ENCODE peak calls at places on chromosomes 2 and 18, in six cellular contexts. K, C, S, B, L and I are unnamed samples. For H3K36me3, the result is how much of the 10 kb centered on the place peaks cover.

GRCh38 chr18:42141439-42141838 is 186.4 kb downstream of the PIK3C3 start:
- DNase-seq in K (no peak), C (no peak), S (no peak), B (peak), L (no peak), I (no peak)

GRCh38 chr18:59501876-59502221 is 142.8 kb upstream of the LMAN1 start:
- DNase-seq in K (no peak), C (no peak), S (no peak), B (no peak), L (no peak), I (no peak)

GRCh38 chr18:60209042-60209441 is 163.5 kb downstream of the MC4R start:
- DNase-seq in K (no peak), C (no peak), S (no peak), B (no peak), L (no peak), I (no peak)

GRCh38 chr2:132577693-132578092 is 92.3 kb downstream of the LYPD1 start:
- DNase-seq in K (no peak), C (no peak), S (no peak), B (no peak), L (no peak), I (no peak)

GRCh38 chr2:153858250-153858649 is 13.5 kb upstream of the GALNT13 start:
- DNase-seq in K (no peak), C (no peak), S (no peak), B (no peak), L (no peak), I (no peak)

GRCh38 chr2:17615728-17616351 is 75.3 kb downstream of the VSNL1 start:
- DNase-seq in K (no peak), C (no peak), S (no peak), B (no peak), L (peak), I (no peak)

GRCh38 chr2:191302459-191303155 is 57.4 kb downstream of the MYO1B start:
- DNase-seq in K (no peak), C (no peak), S (no peak), B (peak), L (peak), I (no peak)

GRCh38 chr18:76619342-76620315 is 124.6 kb upstream of the ZNF516 start:
- DNase-seq in K (peak), C (peak), S (peak), B (peak), L (no peak), I (peak)

GRCh38 chr18:48967545-48967944 is 16.8 kb upstream of the SMAD7 start:
- DNase-seq in K (no peak), C (no peak), S (no peak), B (no peak), L (no peak), I (no peak)

GRCh38 chr2:201964011-201964410 is 69.6 kb upstream of the FZD7 start:
- DNase-seq in K (no peak), C (no peak), S (no peak), B (no peak), L (no peak), I (no peak)

GRCh38 chr2:51813245-51813644 is 781.3 kb upstream of the NRXN1 start:
- DNase-seq in K (no peak), C (no peak), S (no peak), B (no peak), L (no peak), I (no peak)

GRCh38 chr2:129744649-129745048 is 234.8 kb upstream of the RAB6C start:
- DNase-seq in K (no peak), C (peak), S (peak), B (peak), L (no peak), I (no peak)

GRCh38 chr2:95333888-95334338 is 36.8 kb downstream of the KCNIP3 start:
- DNase-seq in K (no peak), C (no peak), S (peak), B (no peak), L (no peak), I (no peak)

GRCh38 chr2:100921685-100922161 is 80.4 kb upstream of the RPL31 start:
- DNase-seq in K (no peak), C (no peak), S (no peak), B (no peak), L (no peak), I (no peak)

GRCh38 chr2:201450910-201451329 is 338 bp downstream of the TRAK2 start:
- DNase-seq in K (no peak), C (no peak), S (no peak), B (peak), L (no peak), I (no peak)

GRCh38 chr2:7022956-7023467 is 105.8 kb downstream of the RNF144A start:
- DNase-seq in K (no peak), C (no peak), S (no peak), B (no peak), L (no peak), I (no peak)

GRCh38 chr2:59627599-59627998 is 925.9 kb downstream of the BCL11A start:
- DNase-seq in K (no peak), C (no peak), S (no peak), B (no peak), L (no peak), I (no peak)

GRCh38 chr2:199951023-199951422 is 4.3 kb downstream of the TYW5 start:
- DNase-seq in K (no peak), C (no peak), S (no peak), B (no peak), L (no peak), I (no peak)

GRCh38 chr2:124264496-124265160 is 239.5 kb downstream of the CNTNAP5 start:
- DNase-seq in K (no peak), C (no peak), S (no peak), B (no peak), L (no peak), I (no peak)

GRCh38 chr2:191322838-191323506 is 77.8 kb downstream of the MYO1B start:
- DNase-seq in K (no peak), C (no peak), S (no peak), B (no peak), L (no peak), I (no peak)

GRCh38 chr18:58525517-58525916 is 103.4 kb downstream of the ALPK2 start:
- DNase-seq in K (no peak), C (no peak), S (no peak), B (no peak), L (peak), I (no peak)

GRCh38 chr18:37658894-37659293 is 93.3 kb upstream of the CELF4 start:
- DNase-seq in K (no peak), C (no peak), S (no peak), B (no peak), L (no peak), I (no peak)

GRCh38 chr2:164843346-164843841 is 1.8 kb upstream of the COBLL1 start:
- DNase-seq in K (no peak), C (no peak), S (no peak), B (no peak), L (peak), I (no peak)

GRCh38 chr2:20578266-20578894 is 72.5 kb downstream of the HS1BP3 start:
- DNase-seq in K (no peak), C (no peak), S (no peak), B (no peak), L (no peak), I (no peak)

GRCh38 chr2:180495606-180496005 is 484.8 kb upstream of the UBE2E3 start:
- DNase-seq in K (no peak), C (no peak), S (peak), B (no peak), L (no peak), I (no peak)

GRCh38 chr18:77866309-77866708 is 616.7 kb downstream of the GALR1 start:
- DNase-seq in K (no peak), C (no peak), S (no peak), B (peak), L (no peak), I (no peak)

DNA sequence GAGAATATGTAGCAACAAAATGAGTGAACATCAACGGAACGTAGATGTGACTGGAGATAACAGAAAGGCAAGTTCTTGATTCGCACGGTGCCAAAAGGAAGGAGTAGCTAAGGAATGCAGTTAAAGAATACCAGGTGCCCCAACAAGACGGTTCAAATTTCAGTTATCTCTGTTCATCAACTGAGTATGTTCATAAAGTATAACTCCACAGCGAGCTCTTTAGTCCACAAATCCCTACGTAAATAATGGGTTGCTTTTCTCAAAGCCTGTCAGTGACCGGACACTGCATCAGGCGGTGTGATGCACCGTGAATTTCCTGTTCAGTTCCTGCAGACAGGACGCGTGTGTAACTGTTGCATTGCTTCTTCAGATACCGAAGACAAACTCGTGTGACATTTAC is 91.8 kb downstream of the NOL10 start:
- DNase-seq in K (no peak), C (no peak), S (no peak), B (no peak), L (peak), I (no peak)
- H3K36me3 ChIP-seq in K (half or more), C (half or more), S (half or more), B (under half), L (under half), I (under half)

GRCh38 chr2:65662654-65663432 is 230.4 kb upstream of the SPRED2 start:
- DNase-seq in K (no peak), C (no peak), S (no peak), B (no peak), L (no peak), I (no peak)

GRCh38 chr2:65663831-65664407 is 231.5 kb upstream of the SPRED2 start:
- DNase-seq in K (no peak), C (no peak), S (no peak), B (no peak), L (no peak), I (no peak)

GRCh38 chr2:65660340-65660739 is 227.9 kb upstream of the SPRED2 start:
- DNase-seq in K (no peak), C (no peak), S (no peak), B (no peak), L (no peak), I (no peak)

GRCh38 chr2:65664931-65665330 is 232.5 kb upstream of the SPRED2 start:
- DNase-seq in K (no peak), C (no peak), S (no peak), B (no peak), L (no peak), I (no peak)

DNA sequence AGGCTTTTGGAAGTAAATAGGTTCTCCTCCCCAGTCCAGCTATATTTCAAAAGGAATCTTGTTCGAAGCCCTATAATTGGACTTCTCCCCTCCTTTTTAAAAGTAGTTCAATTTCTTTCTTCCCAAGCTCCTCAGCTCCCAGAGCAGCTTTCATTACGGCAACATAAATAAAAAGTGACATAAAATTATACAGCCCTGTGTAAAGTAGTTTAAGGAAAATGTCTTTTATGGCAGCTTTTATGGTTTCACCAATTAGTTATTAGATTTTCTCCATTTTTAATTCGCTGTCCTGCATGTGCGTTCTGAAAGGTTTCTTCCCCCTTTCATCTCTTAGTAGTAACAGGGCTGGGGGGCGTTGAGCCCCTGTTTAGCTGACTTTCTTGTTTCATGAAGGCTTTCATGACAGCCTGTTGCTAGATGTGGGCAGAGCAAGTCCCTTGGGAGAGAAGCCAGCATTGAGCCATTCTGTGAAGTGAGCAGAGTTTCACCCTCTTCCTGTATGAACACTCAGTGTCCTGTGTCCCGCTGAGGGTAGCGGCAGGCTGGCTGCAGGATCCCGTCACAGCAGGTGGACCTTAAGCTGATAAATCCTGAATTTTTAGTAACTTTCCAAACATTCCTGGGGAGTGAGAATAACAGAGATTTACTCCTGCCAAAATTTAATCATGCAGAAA is 229.7 kb upstream of the SPRED2 start:
- DNase-seq in K (no peak), C (no peak), S (no peak), B (no peak), L (no peak), I (no peak)
- H3K4me3 ChIP-seq in K (peak), C (no peak), S (peak), B (no peak), L (no peak), I (no peak)

GRCh38 chr2:86570069-86570468 is 6.8 kb upstream of the CHMP3 start:
- DNase-seq in K (no peak), C (no peak), S (no peak), B (no peak), L (peak), I (no peak)
- H3K36me3 ChIP-seq in K (under half), C (under half), S (under half), B (under half), L (under half), I (under half)

GRCh38 chr2:236168110-236169067 is at the start of gene GBX2:
- DNase-seq in K (no peak), C (no peak), S (peak), B (peak), L (no peak), I (no peak)
- H3K4me3 ChIP-seq in K (peak), C (peak), S (peak), B (peak), L (peak), I (peak)

DNA sequence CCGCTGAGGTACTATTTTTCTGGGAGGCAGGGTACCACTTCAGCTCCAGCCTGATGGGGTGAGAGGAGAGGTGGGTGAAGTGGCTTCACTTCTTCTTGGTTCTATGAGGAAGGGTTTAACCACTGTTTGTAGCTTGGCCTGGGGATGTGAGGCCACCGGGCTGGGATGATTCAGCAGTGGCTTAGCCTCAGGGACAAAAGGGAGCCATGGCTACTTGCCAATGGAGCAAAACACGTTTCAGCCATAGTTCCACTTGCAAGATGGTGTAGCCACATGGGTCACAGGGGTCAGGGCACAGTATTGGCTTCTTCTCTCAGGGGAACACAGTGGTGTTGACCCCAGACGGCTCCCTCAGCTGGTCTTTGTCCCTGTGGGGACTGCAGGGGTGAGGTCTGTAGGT is 14.9 kb downstream of the ZDBF2 start:
- DNase-seq in K (no peak), C (no peak), S (no peak), B (no peak), L (no peak), I (no peak)
- H3K36me3 ChIP-seq in K (under half), C (under half), S (under half), B (under half), L (under half), I (under half)

GRCh38 chr18:8366656-8367055 is 242.6 kb upstream of the RAB12 start:
- DNase-seq in K (no peak), C (no peak), S (no peak), B (peak), L (no peak), I (no peak)
- H3K4me3 ChIP-seq in K (no peak), C (no peak), S (peak), B (peak), L (no peak), I (no peak)

GRCh38 chr2:197498627-197498936 is 1.1 kb downstream of the HSPD1 start:
- DNase-seq in K (no peak), C (no peak), S (no peak), B (no peak), L (no peak), I (no peak)

GRCh38 chr2:197495433-197496134 is 4.1 kb downstream of the HSPD1 start:
- DNase-seq in K (no peak), C (no peak), S (no peak), B (no peak), L (no peak), I (no peak)

GRCh38 chr2:197498937-197499593 is 575 bp downstream of the HSPD1 start:
- DNase-seq in K (peak), C (peak), S (peak), B (peak), L (no peak), I (peak)

GRCh38 chr2:197496695-197497094 is 2.9 kb downstream of the HSPD1 start:
- DNase-seq in K (no peak), C (no peak), S (no peak), B (no peak), L (no peak), I (no peak)

DNA sequence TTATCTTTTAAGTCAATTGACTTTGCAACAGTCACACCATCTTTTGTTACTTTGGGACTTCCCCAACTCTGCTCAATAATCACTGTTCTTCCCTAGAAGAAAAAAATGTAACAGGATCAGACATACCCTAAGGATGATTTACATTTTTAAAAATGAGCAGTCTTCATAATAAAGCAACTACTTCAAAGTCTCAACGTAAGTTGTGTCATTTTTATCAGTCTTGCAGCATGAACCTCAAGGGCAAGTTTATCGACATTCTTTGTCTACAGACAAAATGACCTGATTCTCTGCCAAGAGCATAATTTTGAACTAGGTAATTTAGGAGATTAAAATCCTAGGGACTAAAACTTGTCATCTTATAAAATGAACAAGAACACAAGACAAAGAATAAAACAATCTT is 2.3 kb downstream of the HSPD1 start:
- DNase-seq in K (no peak), C (no peak), S (no peak), B (no peak), L (peak), I (no peak)
- H3K36me3 ChIP-seq in K (half or more), C (under half), S (half or more), B (half or more), L (half or more), I (under half)

DNA sequence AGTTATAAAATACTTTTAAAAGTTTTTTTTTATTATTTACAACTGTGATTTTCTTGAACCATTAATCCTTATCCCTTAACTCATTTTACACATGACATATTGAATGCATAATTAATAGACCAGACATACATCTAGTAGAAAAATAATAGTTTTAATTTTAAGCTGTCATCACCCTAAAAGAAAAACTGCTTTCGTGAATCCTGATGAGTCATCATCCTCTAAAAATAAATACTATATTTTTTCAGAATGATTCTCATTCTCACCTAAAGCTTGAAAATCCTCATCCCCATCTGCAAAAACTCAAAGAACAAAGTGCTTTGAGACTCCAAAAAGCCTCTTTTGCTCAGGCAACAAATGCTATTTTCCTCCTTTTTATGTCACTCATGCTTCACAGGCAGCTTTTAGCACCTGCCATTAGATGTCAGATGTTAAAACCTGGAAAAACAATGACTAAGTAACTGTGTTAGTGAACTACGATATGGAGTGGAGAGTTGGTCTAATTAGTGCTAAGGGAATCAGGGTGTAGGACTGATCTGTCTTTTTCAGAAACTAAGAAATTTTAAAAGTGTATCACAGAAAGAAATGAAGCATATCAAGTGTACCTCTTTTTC is 297.6 kb downstream of the TMX3 start:
- DNase-seq in K (no peak), C (no peak), S (no peak), B (no peak), L (no peak), I (no peak)
- H3K4me3 ChIP-seq in K (no peak), C (no peak), S (no peak), B (no peak), L (no peak), I (no peak)

GRCh38 chr2:39024833-39025232 is 96.0 kb downstream of the SOS1 start:
- DNase-seq in K (no peak), C (no peak), S (no peak), B (no peak), L (peak), I (no peak)
- H3K36me3 ChIP-seq in K (under half), C (under half), S (under half), B (under half), L (under half), I (under half)

GRCh38 chr2:25132296-25132630 is 36.1 kb downstream of the POMC start:
- DNase-seq in K (no peak), C (no peak), S (peak), B (no peak), L (no peak), I (no peak)
- H3K4me3 ChIP-seq in K (peak), C (peak), S (peak), B (peak), L (no peak), I (no peak)